ENCODE peak calls at places on chromosomes 5 and 9, in eight cellular contexts. T is brain pericyte; V is lower lobe of right lung; F is choroid plexus epithelial cell; H is NCI-H524; O is fibroblast of the conjunctiva; G is CD4-positive, alpha-beta T cell; A is NCI-H1436. D is an unnamed sample.

GRCh38 chr9:132481467-132481866 is 71.5 kb downstream of the CFAP77 start:
- DNase-seq in G (no peak), T (no peak), O (no peak), H (no peak), F (no peak), A (no peak), V (no peak), D (no peak)

GRCh38 chr9:70322096-70322495 is 63.3 kb downstream of the SMC5 start:
- DNase-seq in T (no peak), A (no peak), H (no peak), F (no peak), V (no peak), G (no peak), O (no peak), D (no peak)

GRCh38 chr5:15320896-15321295 is 179.1 kb upstream of the FBXL7 start:
- DNase-seq in V (no peak), H (peak; percentile 99), O (no peak), T (no peak), G (no peak), F (no peak), A (no peak), D (no peak)

GRCh38 chr9:137309368-137310189 is 7.5 kb upstream of the NRARP start:
- DNase-seq in O (no peak), A (no peak), T (no peak), F (no peak), V (peak; percentile 36), H (no peak), G (no peak), D (no peak)

GRCh38 chr9:88973281-88974045 is 17.8 kb upstream of the S1PR3 start:
- DNase-seq in G (no peak), H (no peak), V (no peak), T (no peak), O (no peak), A (no peak), F (no peak), D (no peak)

GRCh38 chr9:88809371-88809770 is 181.9 kb upstream of the S1PR3 start:
- DNase-seq in T (no peak), H (no peak), A (no peak), V (no peak), O (no peak), F (peak; percentile 43), G (no peak), D (no peak)

GRCh38 chr9:80789831-80790230 is 899.5 kb downstream of the TLE1 start:
- DNase-seq in G (no peak), H (no peak), O (no peak), T (no peak), A (no peak), V (no peak), F (no peak), D (no peak)

GRCh38 chr9:118023649-118024048 is 319.4 kb downstream of the TLR4 start:
- DNase-seq in G (no peak), A (no peak), T (no peak), V (no peak), O (no peak), H (no peak), F (no peak), D (no peak)

GRCh38 chr5:81422671-81423070 is 28.7 kb upstream of the ACOT12 start:
- DNase-seq in F (peak; percentile 95), T (peak; percentile 63), G (no peak), V (no peak), A (no peak), O (peak; percentile 81), H (no peak), D (no peak)

GRCh38 chr9:111678293-111678692 is 16.9 kb downstream of the GNG10 start:
- DNase-seq in G (no peak), T (no peak), O (no peak), V (no peak), F (no peak), A (no peak), H (no peak), D (no peak)

GRCh38 chr9:133513214-133514088 is 11.3 kb downstream of the MYMK start:
- DNase-seq in A (no peak), T (no peak), G (no peak), H (no peak), F (no peak), O (no peak), V (no peak), D (no peak)

GRCh38 chr9:132409828-132410528 is at the start of gene CFAP77:
- DNase-seq in O (no peak), G (peak; percentile 48), H (peak; percentile 55), T (peak; percentile 29), V (peak; percentile 64), A (peak; percentile 11), F (peak; percentile 68), D (peak; percentile 22)

GRCh38 chr9:24041294-24041693 is 215.3 kb upstream of the ELAVL2 start:
- DNase-seq in T (no peak), H (peak; percentile 75), V (no peak), A (no peak), G (no peak), F (no peak), O (no peak), D (peak; percentile 76)

GRCh38 chr9:136074706-136075105 is 20.4 kb downstream of the NACC2 start:
- DNase-seq in O (no peak), G (no peak), F (no peak), V (peak; percentile 26), T (no peak), H (no peak), A (no peak), D (no peak)

GRCh38 chr5:16570121-16570815 is 46.5 kb downstream of the RETREG1 start:
- DNase-seq in A (no peak), H (no peak), T (no peak), V (no peak), O (no peak), F (peak; percentile 80), G (no peak), D (no peak)

GRCh38 chr5:67061511-67061910 is 135.1 kb downstream of the CD180 start:
- DNase-seq in F (no peak), G (no peak), O (no peak), H (no peak), A (no peak), V (no peak), T (no peak), D (no peak)

D was measured in NCI-H748 treated with DMSO at 0.1 percent for 48 hours.